ENCODE peak calls at places on chromosomes 1 and 21, in eight cellular contexts. Q is Peyer's patch, B is IMR-90, R is ovary, D is gastrocnemius medialis, U is transverse colon, W is thyroid gland, S is prostate gland. P is an unnamed sample.

GRCh38 chr1:95701450-95702173 is 467.6 kb downstream of the RWDD3 start:
- DNase-seq in S (no peak), U (no peak), Q (no peak), D (no peak), W (no peak), B (no peak), R (no peak), P (no peak)

GRCh38 chr1:31657972-31658510 is 13.4 kb upstream of the PEF1 start:
- DNase-seq in B (no peak), U (no peak), R (no peak), S (no peak), W (no peak), Q (no peak), D (no peak), P (no peak)

GRCh38 chr1:24557711-24558121 is 1.8 kb downstream of the NCMAP start:
- DNase-seq in Q (peak; percentile 71), R (no peak), B (no peak), W (peak; percentile 33), S (no peak), D (no peak), U (peak; percentile 44), P (no peak)

GRCh38 chr1:67853704-67854103 is 20.4 kb upstream of the GNG12 start:
- DNase-seq in W (peak; percentile 33), Q (peak; percentile 62), D (no peak), S (no peak), U (peak; percentile 52), B (peak; percentile 86), R (peak; percentile 76), P (peak; percentile 40)

GRCh38 chr1:42926870-42927242 is 31.8 kb downstream of the SLC2A1 start:
- DNase-seq in Q (no peak), W (no peak), D (no peak), B (no peak), U (no peak), S (no peak), R (no peak), P (no peak)

GRCh38 chr1:87968259-87968955 is 639.7 kb downstream of the LMO4 start:
- DNase-seq in R (no peak), B (peak; percentile 69), Q (no peak), D (peak; percentile 32), S (no peak), W (peak; percentile 85), U (peak; percentile 14), P (no peak)

GRCh38 chr1:17352419-17352909 is 19.5 kb upstream of the PADI6 start:
- DNase-seq in D (no peak), W (no peak), U (no peak), S (no peak), R (no peak), Q (no peak), B (no peak), P (no peak)

GRCh38 chr21:45551316-45551715 is 9.1 kb upstream of the SLC19A1 start:
- DNase-seq in W (no peak), R (peak; percentile 7), S (no peak), U (no peak), Q (peak; percentile 76), D (no peak), B (peak; percentile 91), P (no peak)

GRCh38 chr1:26044971-26045711 is 777 bp downstream of the SLC30A2 start:
- DNase-seq in U (no peak), S (no peak), W (peak; percentile 86), R (no peak), B (no peak), Q (no peak), D (peak; percentile 61), P (no peak)

GRCh38 chr1:9726406-9726805 is 74.9 kb downstream of the PIK3CD start:
- DNase-seq in W (no peak), D (no peak), Q (no peak), R (no peak), B (no peak), U (no peak), S (no peak), P (no peak)

GRCh38 chr1:179079113-179079761 is 2.6 kb upstream of the TOR3A start:
- DNase-seq in B (peak; percentile 81), R (no peak), W (peak; percentile 48), S (peak; percentile 62), U (peak; percentile 57), D (peak; percentile 53), Q (peak; percentile 77), P (peak; percentile 81)

GRCh38 chr1:47338249-47339077 is 4.9 kb downstream of the CMPK1 start:
- DNase-seq in B (no peak), Q (no peak), S (no peak), R (no peak), D (no peak), U (no peak), W (no peak), P (no peak)

GRCh38 chr1:168321945-168322344 is 41.3 kb downstream of the TBX19 start:
- DNase-seq in R (no peak), U (no peak), S (no peak), Q (no peak), B (peak; percentile 41), D (no peak), W (no peak), P (no peak)

GRCh38 chr1:234970371-234970730 is 158.3 kb downstream of the TOMM20 start:
- DNase-seq in R (no peak), U (no peak), D (no peak), Q (peak; percentile 37), W (no peak), S (no peak), B (peak; percentile 98), P (no peak)

GRCh38 chr21:46393941-46394818 is 64.5 kb upstream of the DIP2A start:
- DNase-seq in U (no peak), W (no peak), S (no peak), B (no peak), Q (no peak), R (no peak), D (peak; percentile 56), P (no peak)

GRCh38 chr1:29122987-29123870 is 474 bp downstream of the TMEM200B start:
- DNase-seq in U (peak; percentile 21), S (no peak), D (no peak), W (no peak), B (peak; percentile 16), Q (no peak), R (peak; percentile 64), P (no peak)

GRCh38 chr1:36366091-36366661 is 19.5 kb downstream of the STK40 start:
- DNase-seq in R (peak; percentile 64), Q (peak; percentile 69), B (peak; percentile 75), D (no peak), S (no peak), W (no peak), U (no peak), P (no peak)

GRCh38 chr1:8170059-8170835 is 144.1 kb upstream of the ERRFI1 start:
- DNase-seq in U (no peak), D (no peak), Q (no peak), R (peak; percentile 44), B (no peak), S (peak; percentile 24), W (no peak), P (no peak)

GRCh38 chr1:85109475-85109874 is 61.2 kb upstream of the MCOLN3 start:
- DNase-seq in R (peak; percentile 48), B (peak; percentile 75), W (peak; percentile 65), S (peak; percentile 43), D (peak; percentile 19), Q (peak; percentile 72), U (peak; percentile 65), P (peak; percentile 8)

GRCh38 chr1:184287001-184287400 is 99.8 kb upstream of the C1orf21 start:
- DNase-seq in D (peak; percentile 75), B (peak; percentile 48), R (no peak), Q (peak; percentile 74), W (no peak), S (no peak), U (no peak), P (no peak)

GRCh38 chr1:98502937-98503336 is 158.6 kb upstream of the SNX7 start:
- DNase-seq in B (no peak), S (no peak), U (no peak), R (no peak), D (no peak), W (no peak), Q (no peak), P (no peak)

GRCh38 chr1:63693956-63694607 is 79.7 kb upstream of the ROR1 start:
- DNase-seq in W (no peak), Q (no peak), R (no peak), S (no peak), D (no peak), B (peak; percentile 52), U (no peak), P (no peak)

GRCh38 chr1:56095924-56096655 is 483.3 kb downstream of the PLPP3 start:
- DNase-seq in S (no peak), D (peak; percentile 65), R (no peak), U (peak; percentile 11), Q (no peak), W (no peak), B (peak; percentile 93), P (peak; percentile 41)

GRCh38 chr1:63367218-63368103 is at the start of gene ALG6:
- DNase-seq in D (peak; percentile 97), Q (peak; percentile 96), R (peak; percentile 95), W (peak; percentile 97), U (peak; percentile 95), S (peak; percentile 90), B (peak; percentile 87), P (peak; percentile 83)

GRCh38 chr1:70426154-70427131 is 15.4 kb downstream of the CTH start:
- DNase-seq in U (no peak), S (no peak), B (no peak), W (no peak), Q (no peak), D (no peak), R (no peak), P (no peak)

GRCh38 chr1:198444792-198445191 is 95.7 kb downstream of the ATP6V1G3 start:
- DNase-seq in W (no peak), U (no peak), D (no peak), S (no peak), B (peak; percentile 90), Q (no peak), R (no peak), P (no peak)
- TF ChIP-seq POLR2A in W (no peak), U (no peak), D (no peak), S (no peak), B (no peak), Q (no peak), R (no peak), P (no peak)

GRCh38 chr1:180920702-180921101 is 8.0 kb downstream of the KIAA1614 start:
- DNase-seq in R (no peak), Q (no peak), W (no peak), S (no peak), D (no peak), B (no peak), U (no peak), P (no peak)
- TF ChIP-seq CTCF in R (no peak), Q (no peak), W (no peak), S (no peak), D (no peak), B (peak; percentile 21), U (no peak), P (no peak)

GRCh38 chr1:177710973-177711372 is 258.9 kb downstream of the SEC16B start:
- DNase-seq in B (no peak), R (no peak), W (no peak), S (no peak), D (no peak), Q (no peak), U (no peak), P (no peak)
- H3K27me3 ChIP-seq in B (no peaks in the 10 kb centered on the region), R (no peaks in the 10 kb centered on the region), W (no peaks in the 10 kb centered on the region), S (peaks cover 14% of the 10 kb centered on the region), D (no peaks in the 10 kb centered on the region), Q (no peaks in the 10 kb centered on the region), U (no peaks in the 10 kb centered on the region), P (no peaks in the 10 kb centered on the region)

GRCh38 chr1:212608956-212609700 is 567 bp downstream of the ATF3 start:
- DNase-seq in U (peak; percentile 61), D (peak; percentile 36), R (peak; percentile 65), W (peak; percentile 57), Q (peak; percentile 67), B (no peak), S (peak; percentile 33), P (peak; percentile 20)
- TF ChIP-seq POLR2A in U (no peak), D (no peak), R (no peak), W (no peak), Q (no peak), B (peak; percentile 66), S (peak; percentile 15), P (no peak)

P was measured in tibial nerve.